ENCODE peak calls at places on chromosomes 13 and 19, in nine cellular contexts. W is right atrium auricular region; L is PC-3; U is ascending aorta; A is GM12878; Y is CD8-positive, alpha-beta T cell; Z is HCT116; C is foreskin fibroblast; X is psoas muscle. G is an unnamed sample.

GRCh38 chr13:100356889-100357288 is 231.7 kb downstream of the GGACT start:
- DNase-seq in W (no peak), L (no peak), U (no peak), A (no peak), Y (no peak), Z (no peak), C (no peak), X (no peak), G (no peak)

GRCh38 chr19:33086955-33087354 is 6.0 kb downstream of the GPATCH1 start:
- DNase-seq in W (no peak), L (no peak), U (no peak), A (no peak), Y (no peak), Z (no peak), C (no peak), X (no peak), G (no peak)

GRCh38 chr13:70339738-70340137 is 231.5 kb upstream of the KLHL1 start:
- DNase-seq in W (no peak), L (peak), U (no peak), A (no peak), Y (no peak), Z (peak), C (no peak), X (no peak), G (no peak)

GRCh38 chr19:10228925-10229324 is 2.2 kb downstream of the S1PR2 start:
- DNase-seq in W (no peak), L (peak), U (no peak), A (no peak), Y (peak), Z (no peak), C (no peak), X (no peak), G (no peak)

GRCh38 chr13:38563739-38564138 is 123.1 kb upstream of the FREM2 start:
- DNase-seq in W (no peak), L (no peak), U (no peak), A (no peak), Y (no peak), Z (no peak), C (no peak), X (no peak), G (no peak)

GRCh38 chr13:109892101-109892500 is 105.7 kb upstream of the IRS2 start:
- DNase-seq in W (no peak), L (no peak), U (no peak), A (no peak), Y (no peak), Z (no peak), C (no peak), X (no peak), G (no peak)

GRCh38 chr13:41905600-41906254 is 55.2 kb downstream of the VWA8 start:
- DNase-seq in W (no peak), L (peak), U (no peak), A (no peak), Y (no peak), Z (peak), C (no peak), X (no peak), G (no peak)

GRCh38 chr13:51453308-51453958 is 597 bp upstream of the INTS6 start:
- DNase-seq in W (peak), L (no peak), U (no peak), A (peak), Y (peak), Z (no peak), C (no peak), X (peak), G (no peak)

GRCh38 chr13:113582841-113583631 is 1.5 kb upstream of the TFDP1 start:
- DNase-seq in W (peak), L (no peak), U (peak), A (no peak), Y (no peak), Z (no peak), C (peak), X (no peak), G (peak)

GRCh38 chr13:50125556-50126377 is 110.5 kb downstream of the KCNRG start:
- DNase-seq in W (peak), L (peak), U (peak), A (no peak), Y (peak), Z (peak), C (peak), X (peak), G (no peak)

GRCh38 chr19:1624458-1624857 is 19.2 kb upstream of the UQCR11 start:
- DNase-seq in W (no peak), L (peak), U (no peak), A (no peak), Y (peak), Z (peak), C (peak), X (no peak), G (no peak)

GRCh38 chr19:40416918-40417713 is 3.9 kb upstream of the PRX start:
- DNase-seq in W (peak), L (peak), U (no peak), A (no peak), Y (no peak), Z (no peak), C (no peak), X (peak), G (peak)

GRCh38 chr19:2487090-2487489 is 11.2 kb downstream of the GADD45B start:
- DNase-seq in W (no peak), L (no peak), U (no peak), A (no peak), Y (no peak), Z (no peak), C (no peak), X (no peak), G (no peak)

GRCh38 chr19:3987619-3988371 is 2.5 kb upstream of the EEF2 start:
- DNase-seq in W (peak), L (peak), U (peak), A (peak), Y (peak), Z (peak), C (peak), X (peak), G (no peak)
- H3K4me3 ChIP-seq in W (peak), L (peak), U (no peak), A (peak), Y (peak), Z (peak), C (peak), X (peak), G (no peak)

GRCh38 chr13:47598340-47598911 is 402.6 kb downstream of the SUCLA2 start:
- DNase-seq in W (no peak), L (peak), U (no peak), A (no peak), Y (no peak), Z (no peak), C (no peak), X (no peak), G (no peak)
- TF ChIP-seq CTCF in W (peak), L (peak), U (peak), A (peak), Y (no peak), Z (no peak), C (peak), X (no peak), G (no peak)

GRCh38 chr19:29753934-29754305 is 38.9 kb upstream of the C19orf12 start:
- DNase-seq in W (no peak), L (no peak), U (no peak), A (no peak), Y (no peak), Z (no peak), C (no peak), X (no peak), G (no peak)
- H3K4me3 ChIP-seq in W (no peak), L (no peak), U (no peak), A (no peak), Y (no peak), Z (no peak), C (no peak), X (no peak), G (no peak)

DNA sequence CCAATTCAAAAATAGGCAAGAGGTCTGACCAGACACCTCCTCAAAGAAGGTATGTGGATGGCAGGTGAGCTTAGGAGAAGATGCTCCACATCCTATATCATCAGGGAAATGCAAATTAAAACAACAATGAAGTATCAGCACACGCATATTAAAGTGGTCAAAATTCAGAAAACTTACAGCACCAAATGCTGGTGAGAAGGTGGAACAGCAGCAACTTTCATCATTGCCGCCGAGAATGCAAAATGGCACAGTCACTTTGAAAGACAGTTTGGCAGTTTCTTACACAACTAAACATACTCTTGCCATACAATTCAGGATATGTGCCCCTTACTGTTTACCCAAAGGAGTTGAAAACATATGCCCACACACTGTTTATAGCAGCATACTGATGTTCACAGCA is 22.4 kb downstream of the OR10H4 start:
- DNase-seq in W (no peak), L (no peak), U (no peak), A (no peak), Y (no peak), Z (peak), C (no peak), X (no peak), G (no peak)
- TF ChIP-seq CTCF in W (no peak), L (peak), U (no peak), A (peak), Y (no peak), Z (no peak), C (no peak), X (no peak), G (no peak)

DNA sequence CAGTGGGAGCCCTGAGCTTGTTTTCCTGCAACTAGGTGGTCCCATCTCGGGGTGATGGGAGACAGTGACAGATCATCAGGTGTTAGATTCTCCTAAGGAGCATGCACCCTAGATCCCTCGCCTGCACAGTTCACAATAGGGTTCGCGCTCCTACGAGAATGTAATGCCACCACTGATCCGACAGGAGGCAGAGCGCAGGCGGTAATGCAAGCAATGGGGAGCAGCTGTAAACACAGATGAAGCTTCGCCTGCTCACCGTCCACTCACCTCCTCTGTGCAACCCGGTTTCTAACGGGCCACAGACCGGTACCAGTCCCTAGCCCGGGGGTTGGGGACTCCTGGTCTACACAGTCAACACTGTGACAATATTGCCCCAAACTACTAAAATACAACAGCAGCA is 38.8 kb downstream of the CARD8 start:
- DNase-seq in W (no peak), L (no peak), U (no peak), A (no peak), Y (no peak), Z (no peak), C (no peak), X (no peak), G (no peak)
- H3K4me3 ChIP-seq in W (no peak), L (no peak), U (no peak), A (no peak), Y (no peak), Z (no peak), C (no peak), X (no peak), G (no peak)

GRCh38 chr19:38915329-38916321 is 3.6 kb upstream of the CCER2 start:
- DNase-seq in W (no peak), L (no peak), U (no peak), A (no peak), Y (no peak), Z (no peak), C (no peak), X (no peak), G (no peak)

GRCh38 chr19:38917516-38917915 is 5.5 kb upstream of the CCER2 start:
- DNase-seq in W (no peak), L (no peak), U (no peak), A (no peak), Y (no peak), Z (no peak), C (no peak), X (no peak), G (no peak)

GRCh38 chr19:38918526-38918925 is 6.5 kb upstream of the CCER2 start:
- DNase-seq in W (no peak), L (no peak), U (no peak), A (no peak), Y (no peak), Z (no peak), C (no peak), X (no peak), G (no peak)

GRCh38 chr19:38919837-38920528 is 8.0 kb upstream of the CCER2 start:
- DNase-seq in W (no peak), L (no peak), U (no peak), A (no peak), Y (no peak), Z (no peak), C (no peak), X (no peak), G (no peak)

DNA sequence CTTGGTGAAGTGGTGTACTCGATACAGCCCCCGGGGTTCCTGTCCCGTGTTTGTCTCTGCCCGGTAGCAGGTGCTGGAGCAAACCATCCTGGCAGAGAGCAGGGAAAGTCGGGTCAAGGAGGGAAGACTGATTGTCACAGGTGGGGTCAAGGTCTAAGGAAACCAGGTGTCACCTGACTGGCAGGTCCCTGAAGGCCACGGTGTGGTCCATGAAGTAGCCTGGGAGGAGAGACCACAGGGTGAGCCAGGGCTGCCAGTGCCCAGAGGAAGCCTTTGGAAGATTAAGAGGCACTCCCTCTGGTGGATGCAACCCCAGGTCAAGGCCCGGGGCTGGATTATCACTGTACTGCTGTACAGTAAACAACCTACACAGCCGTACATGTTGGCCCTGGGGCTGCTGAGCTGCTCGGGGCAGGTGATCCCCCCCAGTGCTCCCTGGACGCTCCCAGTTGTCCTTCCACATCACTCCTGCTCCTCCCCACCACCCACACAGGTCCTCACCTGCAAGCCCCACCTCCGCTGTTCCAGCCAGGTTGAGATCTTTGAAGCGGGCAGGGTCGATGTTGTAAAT is 6.0 kb upstream of the CCER2 start:
- DNase-seq in W (no peak), L (peak), U (no peak), A (no peak), Y (no peak), Z (no peak), C (no peak), X (no peak), G (no peak)
- TF ChIP-seq CTCF in W (peak), L (peak), U (no peak), A (no peak), Y (no peak), Z (no peak), C (no peak), X (no peak), G (no peak)

GRCh38 chr13:78562237-78562889 is 41.0 kb downstream of the POU4F1 start:
- DNase-seq in W (no peak), L (no peak), U (no peak), A (no peak), Y (no peak), Z (no peak), C (no peak), X (no peak), G (no peak)
- H3K4me3 ChIP-seq in W (no peak), L (no peak), U (no peak), A (no peak), Y (no peak), Z (no peak), C (no peak), X (no peak), G (no peak)

G was measured in vagina.